ENCODE peak calls at places on chromosomes 6 and 20, in nine cellular contexts. C, Y, H, U, Z, B, O, A and F are unnamed samples.

GRCh38 chr6:16747232-16748027 is 13.8 kb downstream of the ATXN1 start:
- DNase-seq in C (no peak), Y (peak; percentile 61), H (no peak), U (no peak), Z (peak; percentile 74), B (no peak), O (peak; percentile 48), A (no peak), F (peak; percentile 54)

GRCh38 chr20:6104493-6105188 is 18.2 kb downstream of the FERMT1 start:
- DNase-seq in C (no peak), Y (peak; percentile 54), H (no peak), U (peak; percentile 83), Z (peak; percentile 56), B (no peak), O (no peak), A (no peak), F (no peak)

GRCh38 chr6:35552285-35552917 is 39.7 kb upstream of the TULP1 start:
- DNase-seq in C (no peak), Y (no peak), H (no peak), U (peak; percentile 25), Z (peak; percentile 55), B (peak; percentile 82), O (peak; percentile 24), A (no peak), F (no peak)

GRCh38 chr6:147001621-147002020 is 202.6 kb upstream of the STXBP5 start:
- DNase-seq in C (no peak), Y (no peak), H (peak; percentile 34), U (no peak), Z (peak; percentile 25), B (no peak), O (no peak), A (no peak), F (no peak)

GRCh38 chr6:127446356-127446755 is 12.8 kb downstream of the KIAA0408 start:
- DNase-seq in C (no peak), Y (no peak), H (no peak), U (no peak), Z (peak; percentile 11), B (no peak), O (no peak), A (no peak), F (no peak)

GRCh38 chr6:17803409-17803808 is 96.7 kb upstream of the NUP153 start:
- DNase-seq in C (no peak), Y (no peak), H (no peak), U (no peak), Z (no peak), B (no peak), O (no peak), A (no peak), F (no peak)

GRCh38 chr20:9141916-9142315 is 73.0 kb downstream of the PLCB4 start:
- DNase-seq in C (no peak), Y (no peak), H (no peak), U (no peak), Z (no peak), B (no peak), O (no peak), A (no peak), F (no peak)

GRCh38 chr20:57525328-57526053 is 551 bp upstream of the CTCFL start:
- DNase-seq in C (no peak), Y (no peak), H (no peak), U (no peak), Z (no peak), B (no peak), O (no peak), A (no peak), F (no peak)

GRCh38 chr6:127484207-127484858 is 25.1 kb upstream of the KIAA0408 start:
- DNase-seq in C (no peak), Y (peak; percentile 78), H (peak; percentile 9), U (no peak), Z (peak; percentile 49), B (peak; percentile 10), O (no peak), A (no peak), F (peak; percentile 8)

GRCh38 chr6:17233531-17233930 is 47.6 kb upstream of the RBM24 start:
- DNase-seq in C (no peak), Y (peak; percentile 20), H (peak; percentile 79), U (no peak), Z (peak; percentile 10), B (no peak), O (no peak), A (peak; percentile 81), F (peak; percentile 67)

GRCh38 chr6:105072799-105073199 is 107.0 kb downstream of the POPDC3 start:
- DNase-seq in C (no peak), Y (no peak), H (peak; percentile 88), U (no peak), Z (peak; percentile 20), B (peak; percentile 5), O (no peak), A (no peak), F (peak; percentile 30)

GRCh38 chr6:3026811-3027626 is 27.3 kb downstream of the NQO2 start:
- DNase-seq in C (no peak), Y (no peak), H (no peak), U (no peak), Z (peak; percentile 21), B (peak; percentile 51), O (no peak), A (no peak), F (no peak)

GRCh38 chr20:63059684-63060056 is 52.9 kb upstream of the BHLHE23 start:
- DNase-seq in C (peak; percentile 44), Y (no peak), H (no peak), U (no peak), Z (no peak), B (no peak), O (no peak), A (peak; percentile 75), F (no peak)

GRCh38 chr20:44743916-44744655 is 1.6 kb upstream of the KCNK15 start:
- DNase-seq in C (no peak), Y (no peak), H (no peak), U (no peak), Z (no peak), B (no peak), O (no peak), A (no peak), F (no peak)

GRCh38 chr6:158706369-158706982 is 56.6 kb downstream of the SYTL3 start:
- DNase-seq in C (no peak), Y (peak; percentile 63), H (peak; percentile 77), U (no peak), Z (peak; percentile 69), B (no peak), O (peak; percentile 82), A (no peak), F (peak; percentile 57)
- TF ChIP-seq CTCF in C (peak; percentile 64), Y (peak; percentile 80), H (peak; percentile 47), U (peak; percentile 45), Z (peak; percentile 74), B (no peak), O (peak; percentile 58), A (peak; percentile 56), F (peak; percentile 23)

GRCh38 chr6:139047677-139048076 is 19.1 kb downstream of the ABRACL start:
- DNase-seq in C (no peak), Y (no peak), H (no peak), U (no peak), Z (no peak), B (no peak), O (no peak), A (no peak), F (no peak)

GRCh38 chr6:139051396-139052070 is 23.0 kb downstream of the ABRACL start:
- DNase-seq in C (no peak), Y (no peak), H (no peak), U (no peak), Z (peak; percentile 23), B (no peak), O (no peak), A (no peak), F (no peak)

GRCh38 chr6:139054001-139054400 is 25.5 kb downstream of the ABRACL start:
- DNase-seq in C (no peak), Y (no peak), H (no peak), U (no peak), Z (no peak), B (no peak), O (no peak), A (no peak), F (no peak)

DNA sequence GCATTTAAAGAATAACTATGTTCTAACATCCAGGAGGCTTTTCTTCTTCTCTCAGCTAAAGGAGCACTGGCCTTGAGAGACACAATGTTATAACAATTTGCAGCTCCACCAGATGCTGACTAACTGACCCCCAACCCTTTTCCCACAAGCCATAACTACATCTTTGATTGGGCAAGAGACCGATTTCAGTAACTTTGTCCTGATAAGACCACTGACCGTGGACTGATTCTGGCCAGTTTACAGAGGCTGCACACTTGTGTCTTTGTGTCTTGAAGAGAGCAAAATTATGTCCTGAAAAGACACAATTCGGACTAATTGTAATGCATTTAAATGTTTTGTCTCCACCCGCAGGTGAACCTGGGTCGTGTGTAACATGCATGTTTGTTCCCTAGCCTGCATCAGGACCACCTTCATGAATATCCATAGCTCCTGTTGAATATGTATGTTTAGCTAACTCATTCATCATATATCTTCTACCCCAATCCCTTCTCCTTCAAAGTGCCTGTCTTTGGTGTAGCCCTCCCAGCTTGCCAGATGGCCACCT is 22.3 kb downstream of the ABRACL start:
- DNase-seq in C (no peak), Y (no peak), H (no peak), U (no peak), Z (peak; percentile 66), B (no peak), O (no peak), A (no peak), F (no peak)
- TF ChIP-seq CTCF in C (no peak), Y (no peak), H (no peak), U (no peak), Z (no peak), B (no peak), O (no peak), A (no peak), F (no peak)

DNA sequence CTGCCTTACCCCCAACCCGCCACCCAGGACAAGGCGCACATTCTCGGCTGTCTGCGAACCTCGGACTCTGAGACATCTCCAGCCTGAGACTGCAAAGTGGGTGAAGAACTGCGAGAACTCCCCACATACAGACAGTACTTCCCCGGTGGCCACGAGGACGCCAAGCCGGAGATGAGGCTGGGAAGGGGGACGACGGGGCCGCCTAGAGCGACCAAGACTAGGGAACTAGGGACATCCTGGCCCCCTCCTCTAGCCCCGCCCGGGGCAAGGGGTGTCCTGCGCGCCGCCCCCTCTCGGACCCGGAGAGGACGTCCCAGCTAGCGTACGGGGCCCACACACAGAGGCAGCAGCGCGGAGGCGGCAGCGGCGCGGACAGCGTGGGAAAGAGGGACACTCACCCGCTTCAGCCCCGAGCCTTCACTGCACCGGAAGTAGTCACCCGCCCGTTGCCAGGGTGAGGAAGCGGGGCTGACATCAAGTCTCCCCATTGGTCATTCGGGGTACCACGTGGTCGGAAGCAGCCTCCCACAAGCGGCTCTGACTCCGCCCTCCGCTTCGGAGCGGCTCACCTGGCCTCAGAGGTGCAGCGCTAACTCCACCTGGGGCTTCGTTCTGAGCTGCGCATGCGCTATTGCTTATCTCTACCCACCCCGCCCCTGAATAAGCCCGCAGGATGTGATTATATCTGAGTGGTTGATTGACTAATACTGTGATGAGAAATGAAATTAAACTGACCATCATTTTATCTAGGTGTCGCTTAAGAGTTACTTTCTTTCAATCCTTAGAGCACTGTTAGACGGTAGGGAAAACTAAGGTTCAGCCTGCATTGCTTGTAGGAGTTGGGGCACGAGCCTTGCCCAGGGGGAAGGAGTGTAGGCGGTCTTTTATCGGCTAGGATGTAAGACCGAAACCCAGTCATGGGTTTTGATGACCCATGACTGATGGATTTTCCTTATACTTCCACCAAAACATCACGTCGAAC is at the start of gene TASP1:
- DNase-seq in C (peak; percentile 95), Y (peak; percentile 94), H (peak; percentile 98), U (peak; percentile 95), Z (peak; percentile 96), B (peak; percentile 98), O (peak; percentile 99), A (peak; percentile 99), F (peak; percentile 99)
- TF ChIP-seq CTCF in C (no peak), Y (no peak), H (no peak), U (no peak), Z (no peak), B (no peak), O (no peak), A (no peak), F (no peak)

GRCh38 chr20:31879143-31879987 is 8.9 kb downstream of the TTLL9 start:
- DNase-seq in C (peak; percentile 97), Y (peak; percentile 95), H (peak; percentile 92), U (peak; percentile 94), Z (peak; percentile 98), B (peak; percentile 88), O (peak; percentile 100), A (peak; percentile 100), F (peak; percentile 99)
- TF ChIP-seq CTCF in C (no peak), Y (peak; percentile 2), H (no peak), U (peak; percentile 25), Z (no peak), B (no peak), O (no peak), A (no peak), F (no peak)